ENCODE peak calls at places on chromosomes 2 and 18, in nine cellular contexts. A is EH; R is cardiac muscle cell; U is activated naive CD4-positive, alpha-beta T cell; Z is left cardiac atrium; X is frontal cortex; Y is memory B cell; I is RWPE1; T is C1 segment of cervical spinal cord. M is an unnamed sample.

GRCh38 chr2:191691016-191691725 is 13.2 kb downstream of the NABP1 start:
- DNase-seq in A (peak; percentile 84), R (peak; percentile 64), U (no peak), Z (no peak), X (peak; percentile 45), Y (peak; percentile 57), I (peak; percentile 62), T (no peak), M (peak; percentile 33)

GRCh38 chr2:172962824-172963223 is 112.8 kb upstream of the MAP3K20 start:
- DNase-seq in A (peak; percentile 76), R (no peak), U (no peak), Z (no peak), X (no peak), Y (no peak), I (no peak), T (no peak), M (no peak)

GRCh38 chr2:18980104-18980777 is 378.2 kb downstream of the OSR1 start:
- DNase-seq in A (no peak), R (no peak), U (no peak), Z (no peak), X (no peak), Y (no peak), I (no peak), T (no peak), M (no peak)

GRCh38 chr2:231708773-231709635 is 679 bp downstream of the PTMA start:
- DNase-seq in A (peak; percentile 47), R (peak; percentile 48), U (peak; percentile 57), Z (peak; percentile 66), X (peak; percentile 37), Y (peak; percentile 56), I (no peak), T (no peak), M (peak; percentile 41)

GRCh38 chr2:14843507-14844204 is 211.1 kb downstream of the LRATD1 start:
- DNase-seq in A (no peak), R (no peak), U (no peak), Z (no peak), X (no peak), Y (no peak), I (no peak), T (no peak), M (no peak)

GRCh38 chr18:58025205-58025604 is 18.8 kb upstream of the NEDD4L start:
- DNase-seq in A (no peak), R (no peak), U (no peak), Z (no peak), X (no peak), Y (no peak), I (no peak), T (no peak), M (no peak)

GRCh38 chr2:86225581-86225980 is 26.3 kb downstream of the MRPL35 start:
- DNase-seq in A (peak; percentile 44), R (peak; percentile 29), U (peak; percentile 47), Z (peak; percentile 72), X (peak; percentile 45), Y (no peak), I (no peak), T (no peak), M (no peak)

GRCh38 chr2:197803033-197803444 is 1.4 kb upstream of the PLCL1 start:
- DNase-seq in A (peak; percentile 59), R (peak; percentile 80), U (no peak), Z (no peak), X (peak; percentile 53), Y (no peak), I (peak; percentile 52), T (no peak), M (no peak)

GRCh38 chr2:175166216-175166824 is 1.7 kb downstream of the ATF2 start:
- DNase-seq in A (no peak), R (no peak), U (no peak), Z (no peak), X (no peak), Y (no peak), I (no peak), T (no peak), M (no peak)

GRCh38 chr2:15616850-15617777 is 25.4 kb downstream of the DDX1 start:
- DNase-seq in A (no peak), R (no peak), U (no peak), Z (no peak), X (no peak), Y (no peak), I (no peak), T (no peak), M (no peak)

GRCh38 chr2:152037711-152038110 is 61.1 kb downstream of the CACNB4 start:
- DNase-seq in A (no peak), R (no peak), U (no peak), Z (peak; percentile 52), X (no peak), Y (no peak), I (no peak), T (no peak), M (no peak)

GRCh38 chr2:236687296-236687955 is 117.8 kb downstream of the ACKR3 start:
- DNase-seq in A (no peak), R (no peak), U (no peak), Z (no peak), X (no peak), Y (no peak), I (no peak), T (no peak), M (no peak)

GRCh38 chr2:226093364-226093763 is 693.9 kb downstream of the NYAP2 start:
- DNase-seq in A (no peak), R (no peak), U (no peak), Z (no peak), X (no peak), Y (no peak), I (no peak), T (no peak), M (no peak)

GRCh38 chr2:196846295-196846694 is 37.1 kb upstream of the C2orf66 start:
- DNase-seq in A (no peak), R (no peak), U (no peak), Z (no peak), X (no peak), Y (no peak), I (no peak), T (no peak), M (no peak)

GRCh38 chr18:23662309-23663263 is at the start of gene ANKRD29:
- DNase-seq in A (peak; percentile 52), R (peak; percentile 52), U (peak; percentile 38), Z (peak; percentile 66), X (peak; percentile 46), Y (no peak), I (peak; percentile 50), T (no peak), M (peak; percentile 8)

GRCh38 chr18:49555641-49556040 is 6.2 kb upstream of the LIPG start:
- DNase-seq in A (no peak), R (no peak), U (no peak), Z (no peak), X (no peak), Y (no peak), I (no peak), T (no peak), M (no peak)

GRCh38 chr18:22168360-22168921 is 948 bp upstream of the GATA6 start:
- DNase-seq in A (no peak), R (peak; percentile 86), U (no peak), Z (peak; percentile 45), X (no peak), Y (no peak), I (peak; percentile 20), T (no peak), M (no peak)

M was measured in activated gamma-delta T cell treated with anti-CD3 and anti-CD28 coated beads, Interleukin-2, amount 50 U/mL, for 16 hours.